ENCODE peak calls at places on chromosome 15, in four cellular contexts. One of them, this sample, is unnamed. For H3K27me3, the result is how much of the 10 kb centered on the place peaks cover.

GRCh38 chr15:44695274-44695673 is 15.8 kb downstream of the PATL2 start:
- DNase-seq in ovary: no peak
- DNase-seq in suprapubic skin: no peak
- DNase-seq in transverse colon: no peak
- DNase-seq in this sample: no peak

GRCh38 chr15:42091753-42092665 is 2.4 kb downstream of the PLA2G4D start:
- DNase-seq in transverse colon: no peak
- DNase-seq in ovary: no peak
- DNase-seq in suprapubic skin: no peak
- DNase-seq in this sample: no peak

GRCh38 chr15:82548700-82549099 is 8.4 kb upstream of the RPS17 start:
- DNase-seq in suprapubic skin: no peak
- DNase-seq in ovary: no peak
- DNase-seq in transverse colon: no peak
- DNase-seq in this sample: no peak

GRCh38 chr15:99438691-99439523 is 126.9 kb upstream of the MEF2A start:
- DNase-seq in transverse colon: peak
- DNase-seq in ovary: peak
- DNase-seq in suprapubic skin: no peak
- DNase-seq in this sample: peak

GRCh38 chr15:82300883-82301282 is 38.3 kb downstream of the SAXO2 start:
- DNase-seq in transverse colon: no peak
- DNase-seq in ovary: no peak
- DNase-seq in suprapubic skin: no peak
- DNase-seq in this sample: no peak

GRCh38 chr15:68292157-68292781 is 14.7 kb downstream of the FEM1B start:
- DNase-seq in suprapubic skin: no peak
- DNase-seq in transverse colon: no peak
- DNase-seq in ovary: no peak
- DNase-seq in this sample: no peak

GRCh38 chr15:25694238-25694584 is 168.9 kb downstream of the ATP10A start:
- DNase-seq in ovary: no peak
- DNase-seq in suprapubic skin: no peak
- DNase-seq in transverse colon: no peak
- DNase-seq in this sample: no peak

GRCh38 chr15:58701376-58701775 is 48.1 kb downstream of the ADAM10 start:
- DNase-seq in transverse colon: no peak
- DNase-seq in ovary: no peak
- DNase-seq in suprapubic skin: no peak
- DNase-seq in this sample: no peak

GRCh38 chr15:67892559-67893377 is 52.9 kb upstream of the RNU6-1 start:
- DNase-seq in suprapubic skin: no peak
- DNase-seq in transverse colon: no peak
- DNase-seq in ovary: no peak
- DNase-seq in this sample: no peak

GRCh38 chr15:84863480-84864428 is 20.7 kb upstream of the SLC28A1 start:
- DNase-seq in ovary: no peak
- DNase-seq in transverse colon: no peak
- DNase-seq in suprapubic skin: no peak
- DNase-seq in this sample: no peak

GRCh38 chr15:45425135-45425534 is 46.8 kb upstream of the GATM start:
- DNase-seq in transverse colon: no peak
- DNase-seq in suprapubic skin: no peak
- DNase-seq in ovary: no peak
- DNase-seq in this sample: no peak

GRCh38 chr15:78080088-78080460 is 2.6 kb upstream of the TBC1D2B start:
- DNase-seq in transverse colon: peak
- DNase-seq in suprapubic skin: no peak
- DNase-seq in ovary: no peak
- DNase-seq in this sample: no peak

GRCh38 chr15:75809986-75810750 is 33.1 kb upstream of the UBE2Q2 start:
- DNase-seq in ovary: no peak
- DNase-seq in transverse colon: peak
- DNase-seq in suprapubic skin: no peak
- DNase-seq in this sample: no peak

GRCh38 chr15:72037321-72037720 is 80.6 kb downstream of the MYO9A start:
- DNase-seq in suprapubic skin: no peak
- DNase-seq in transverse colon: no peak
- DNase-seq in ovary: no peak
- DNase-seq in this sample: no peak

GRCh38 chr15:67149859-67150824 is 84.7 kb downstream of the SMAD3 start:
- DNase-seq in transverse colon: peak
- DNase-seq in ovary: peak
- DNase-seq in suprapubic skin: no peak
- DNase-seq in this sample: no peak

GRCh38 chr15:74179101-74179841 is 5.8 kb downstream of the ISLR start:
- DNase-seq in suprapubic skin: peak
- DNase-seq in transverse colon: peak
- DNase-seq in ovary: peak
- DNase-seq in this sample: peak

GRCh38 chr15:85312486-85312885 is 67.9 kb upstream of the AKAP13 start:
- DNase-seq in transverse colon: no peak
- DNase-seq in ovary: no peak
- DNase-seq in suprapubic skin: no peak
- DNase-seq in this sample: no peak

GRCh38 chr15:78205856-78206255 is 28.5 kb downstream of the ACSBG1 start:
- DNase-seq in suprapubic skin: peak
- DNase-seq in transverse colon: no peak
- DNase-seq in ovary: no peak
- DNase-seq in this sample: no peak

GRCh38 chr15:41926184-41927056 is 32.6 kb upstream of the SPTBN5 start:
- DNase-seq in transverse colon: peak
- DNase-seq in ovary: no peak
- DNase-seq in suprapubic skin: no peak
- DNase-seq in this sample: no peak

GRCh38 chr15:67062365-67062985 is 2.9 kb upstream of the SMAD3 start:
- DNase-seq in ovary: no peak
- DNase-seq in suprapubic skin: no peak
- DNase-seq in transverse colon: peak
- DNase-seq in this sample: no peak

GRCh38 chr15:63339006-63339766 is 42.5 kb downstream of the CA12 start:
- DNase-seq in ovary: no peak
- DNase-seq in transverse colon: no peak
- DNase-seq in suprapubic skin: no peak
- DNase-seq in this sample: no peak

DNA sequence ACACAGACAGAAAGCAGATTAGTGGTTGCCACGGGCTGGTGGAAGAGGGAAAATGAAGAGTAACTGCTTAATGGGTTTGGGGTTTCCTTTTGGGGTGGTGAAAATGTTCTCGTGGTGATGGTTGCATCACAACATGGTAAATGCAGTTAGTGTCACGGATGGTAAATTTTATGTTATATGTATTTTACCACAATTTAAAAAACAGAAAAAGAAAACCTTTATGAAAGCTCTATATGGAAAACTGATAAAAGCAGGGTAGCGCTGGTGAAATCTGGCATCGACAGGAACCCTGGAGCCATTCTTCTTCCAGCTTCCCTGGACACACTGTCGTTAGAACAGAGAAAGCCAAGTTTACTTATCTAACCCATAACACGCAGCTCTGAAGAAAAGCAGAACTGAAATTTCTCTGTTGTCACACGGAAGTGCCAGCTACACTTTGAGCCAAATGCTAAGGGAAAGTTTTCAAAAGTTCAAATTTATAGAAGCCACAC is 287.7 kb upstream of the NR2F2 start:
- DNase-seq in ovary: no peak
- DNase-seq in suprapubic skin: no peak
- DNase-seq in transverse colon: no peak
- DNase-seq in this sample: no peak
- TF ChIP-seq EP300 in ovary: no peak
- TF ChIP-seq EP300 in suprapubic skin: no peak
- TF ChIP-seq EP300 in transverse colon: no peak
- TF ChIP-seq EP300 in this sample: no peak

DNA sequence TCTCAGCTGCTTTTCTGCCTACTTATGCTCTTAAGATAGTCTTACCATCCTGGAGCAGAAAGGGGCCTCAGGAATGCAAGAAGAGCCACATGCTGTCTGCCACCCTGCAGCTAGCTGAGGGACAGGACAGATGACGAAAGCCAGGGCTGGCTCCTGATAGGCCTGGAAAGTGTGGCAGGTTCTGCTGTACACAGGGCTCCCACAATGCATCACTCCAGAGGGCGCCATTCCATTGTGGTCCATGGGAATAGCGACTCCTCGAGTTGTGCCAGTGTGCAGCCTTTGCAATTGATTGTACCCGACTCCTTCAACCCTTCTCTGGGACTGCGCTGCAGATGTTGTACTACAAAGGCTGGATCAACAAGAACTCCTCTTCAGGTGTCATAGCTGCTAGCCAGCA is 11.2 kb downstream of the ACAN start:
- DNase-seq in ovary: no peak
- DNase-seq in suprapubic skin: no peak
- DNase-seq in transverse colon: no peak
- DNase-seq in this sample: no peak
- H3K27me3 ChIP-seq in ovary: under half
- H3K27me3 ChIP-seq in suprapubic skin: under half
- H3K27me3 ChIP-seq in transverse colon: under half
- H3K27me3 ChIP-seq in this sample: under half

GRCh38 chr15:50765202-50765967 is at the start of gene SPPL2A:
- DNase-seq in suprapubic skin: peak
- DNase-seq in ovary: peak
- DNase-seq in transverse colon: peak
- DNase-seq in this sample: peak

GRCh38 chr15:50773389-50773788 is 7.9 kb upstream of the SPPL2A start:
- DNase-seq in ovary: no peak
- DNase-seq in suprapubic skin: no peak
- DNase-seq in transverse colon: no peak
- DNase-seq in this sample: no peak

GRCh38 chr15:50764331-50765201 is 940 bp downstream of the SPPL2A start:
- DNase-seq in transverse colon: no peak
- DNase-seq in ovary: no peak
- DNase-seq in suprapubic skin: no peak
- DNase-seq in this sample: no peak

GRCh38 chr15:50767332-50767861 is 1.9 kb upstream of the SPPL2A start:
- DNase-seq in ovary: no peak
- DNase-seq in suprapubic skin: no peak
- DNase-seq in transverse colon: no peak
- DNase-seq in this sample: no peak
- TF ChIP-seq EP300 in ovary: no peak
- TF ChIP-seq EP300 in suprapubic skin: no peak
- TF ChIP-seq EP300 in transverse colon: no peak
- TF ChIP-seq EP300 in this sample: no peak

GRCh38 chr15:60889006-60889405 is 340.1 kb downstream of the RORA start:
- DNase-seq in ovary: no peak
- DNase-seq in suprapubic skin: no peak
- DNase-seq in transverse colon: no peak
- DNase-seq in this sample: no peak
- H3K27me3 ChIP-seq in ovary: under half
- H3K27me3 ChIP-seq in suprapubic skin: under half
- H3K27me3 ChIP-seq in transverse colon: under half
- H3K27me3 ChIP-seq in this sample: under half

DNA sequence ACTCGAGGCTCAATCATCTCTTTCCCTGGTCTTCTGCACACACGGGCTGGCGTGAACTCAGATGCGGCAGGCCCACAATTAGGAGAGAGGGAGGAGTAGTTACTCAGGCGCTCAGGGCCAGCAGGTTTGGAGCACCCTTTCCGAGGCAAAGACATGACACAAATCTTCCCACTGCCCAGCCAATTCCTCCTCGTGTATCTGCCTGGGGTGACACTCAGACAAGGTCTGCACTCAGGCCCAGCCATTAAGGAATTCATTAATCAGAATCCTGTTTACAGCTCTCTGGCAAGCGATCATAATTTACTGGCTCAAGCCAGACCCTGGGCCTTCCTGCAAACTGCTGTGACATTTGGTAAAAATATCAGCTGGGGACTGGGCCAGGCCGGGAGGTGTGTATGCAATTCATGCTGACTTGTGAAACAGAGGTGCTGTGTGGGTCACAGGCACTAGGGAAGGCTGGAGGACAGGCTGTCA is 68.1 kb upstream of the TLE3 start:
- DNase-seq in ovary: no peak
- DNase-seq in suprapubic skin: no peak
- DNase-seq in transverse colon: no peak
- DNase-seq in this sample: no peak
- TF ChIP-seq EP300 in ovary: no peak
- TF ChIP-seq EP300 in suprapubic skin: no peak
- TF ChIP-seq EP300 in transverse colon: no peak
- TF ChIP-seq EP300 in this sample: no peak

GRCh38 chr15:36271048-36271447 is 308.4 kb upstream of the CDIN1 start:
- DNase-seq in suprapubic skin: no peak
- DNase-seq in ovary: no peak
- DNase-seq in transverse colon: no peak
- DNase-seq in this sample: no peak
- H3K27me3 ChIP-seq in suprapubic skin: under half
- H3K27me3 ChIP-seq in ovary: under half
- H3K27me3 ChIP-seq in transverse colon: under half
- H3K27me3 ChIP-seq in this sample: under half

GRCh38 chr15:64387562-64388168 is at the start of gene TRIP4:
- DNase-seq in suprapubic skin: peak
- DNase-seq in transverse colon: peak
- DNase-seq in ovary: peak
- DNase-seq in this sample: peak
- TF ChIP-seq EP300 in suprapubic skin: no peak
- TF ChIP-seq EP300 in transverse colon: no peak
- TF ChIP-seq EP300 in ovary: no peak
- TF ChIP-seq EP300 in this sample: no peak

DNA sequence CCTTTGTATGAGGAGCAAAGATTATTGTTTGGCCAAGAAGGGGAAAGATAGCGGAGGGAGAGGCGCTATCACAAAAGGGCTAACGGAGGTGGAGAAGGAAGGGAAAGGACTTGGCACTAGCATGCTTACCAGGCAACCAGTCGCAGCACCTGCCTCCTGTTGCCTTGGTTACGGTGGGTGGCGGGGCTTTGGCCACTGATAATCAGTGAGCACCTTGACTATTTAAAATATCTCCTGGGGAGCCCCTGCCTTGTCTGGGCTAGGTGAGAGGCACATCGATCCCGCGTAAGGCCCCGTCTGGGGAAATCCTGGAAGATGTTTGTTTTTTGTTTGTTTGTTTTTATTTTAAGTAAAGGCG is 14.7 kb upstream of the AEN start:
- DNase-seq in ovary: no peak
- DNase-seq in suprapubic skin: no peak
- DNase-seq in transverse colon: no peak
- DNase-seq in this sample: no peak
- H3K27me3 ChIP-seq in ovary: under half
- H3K27me3 ChIP-seq in suprapubic skin: half or more
- H3K27me3 ChIP-seq in transverse colon: half or more
- H3K27me3 ChIP-seq in this sample: under half

This sample was measured in tibial nerve.